ENCODE peak calls at places on chromosomes 11 and 22, in seven cellular contexts. One of them, this sample, is unnamed.

GRCh38 chr22:46303347-46303965 is 6.8 kb downstream of the GTSE1 start:
- DNase-seq in hypothalamus: no peak
- DNase-seq in activated CD4-positive, alpha-beta memory T cell treated with anti-CD3 and anti-CD28 coated beads, Interleukin-2, amount 10 ng/mL, durations not matched to agents 7 days and 5 days: no peak
- DNase-seq in pancreas: no peak
- DNase-seq in fibroblast of mammary gland: peak; percentile 43
- DNase-seq in body of pancreas: no peak
- DNase-seq in HFFc6: peak; percentile 34
- DNase-seq in this sample: peak; percentile 56

GRCh38 chr11:95563173-95563572 is 226.4 kb downstream of the FAM76B start:
- DNase-seq in hypothalamus: no peak
- DNase-seq in activated CD4-positive, alpha-beta memory T cell treated with anti-CD3 and anti-CD28 coated beads, Interleukin-2, amount 10 ng/mL, durations not matched to agents 7 days and 5 days: no peak
- DNase-seq in pancreas: no peak
- DNase-seq in fibroblast of mammary gland: peak; percentile 51
- DNase-seq in body of pancreas: no peak
- DNase-seq in HFFc6: no peak
- DNase-seq in this sample: no peak

GRCh38 chr11:10657308-10658271 is 36.0 kb downstream of the IRAG1 start:
- DNase-seq in hypothalamus: no peak
- DNase-seq in activated CD4-positive, alpha-beta memory T cell treated with anti-CD3 and anti-CD28 coated beads, Interleukin-2, amount 10 ng/mL, durations not matched to agents 7 days and 5 days: no peak
- DNase-seq in pancreas: no peak
- DNase-seq in fibroblast of mammary gland: peak; percentile 80
- DNase-seq in body of pancreas: no peak
- DNase-seq in HFFc6: peak; percentile 67
- DNase-seq in this sample: peak; percentile 90

GRCh38 chr11:37378989-37379388 is 781.0 kb upstream of the RAG2 start:
- DNase-seq in hypothalamus: no peak
- DNase-seq in activated CD4-positive, alpha-beta memory T cell treated with anti-CD3 and anti-CD28 coated beads, Interleukin-2, amount 10 ng/mL, durations not matched to agents 7 days and 5 days: no peak
- DNase-seq in pancreas: no peak
- DNase-seq in fibroblast of mammary gland: no peak
- DNase-seq in body of pancreas: no peak
- DNase-seq in HFFc6: no peak
- DNase-seq in this sample: no peak

GRCh38 chr11:36257351-36257750 is 31.9 kb downstream of the COMMD9 start:
- DNase-seq in hypothalamus: no peak
- DNase-seq in activated CD4-positive, alpha-beta memory T cell treated with anti-CD3 and anti-CD28 coated beads, Interleukin-2, amount 10 ng/mL, durations not matched to agents 7 days and 5 days: no peak
- DNase-seq in pancreas: no peak
- DNase-seq in fibroblast of mammary gland: peak; percentile 62
- DNase-seq in body of pancreas: no peak
- DNase-seq in HFFc6: peak; percentile 7
- DNase-seq in this sample: no peak

GRCh38 chr11:57982763-57983162 is 40.9 kb upstream of the OR9Q1 start:
- DNase-seq in hypothalamus: no peak
- DNase-seq in activated CD4-positive, alpha-beta memory T cell treated with anti-CD3 and anti-CD28 coated beads, Interleukin-2, amount 10 ng/mL, durations not matched to agents 7 days and 5 days: no peak
- DNase-seq in pancreas: no peak
- DNase-seq in fibroblast of mammary gland: no peak
- DNase-seq in body of pancreas: no peak
- DNase-seq in HFFc6: no peak
- DNase-seq in this sample: no peak

GRCh38 chr22:42179616-42180015 is 49.0 kb upstream of the CYP2D6 start:
- DNase-seq in hypothalamus: no peak
- DNase-seq in activated CD4-positive, alpha-beta memory T cell treated with anti-CD3 and anti-CD28 coated beads, Interleukin-2, amount 10 ng/mL, durations not matched to agents 7 days and 5 days: no peak
- DNase-seq in pancreas: no peak
- DNase-seq in fibroblast of mammary gland: peak; percentile 90
- DNase-seq in body of pancreas: no peak
- DNase-seq in HFFc6: peak; percentile 86
- DNase-seq in this sample: peak; percentile 94

GRCh38 chr22:44753189-44754042 is 1.0 kb downstream of the ARHGAP8 start:
- DNase-seq in hypothalamus: no peak
- DNase-seq in activated CD4-positive, alpha-beta memory T cell treated with anti-CD3 and anti-CD28 coated beads, Interleukin-2, amount 10 ng/mL, durations not matched to agents 7 days and 5 days: no peak
- DNase-seq in pancreas: no peak
- DNase-seq in fibroblast of mammary gland: peak; percentile 58
- DNase-seq in body of pancreas: peak; percentile 36
- DNase-seq in HFFc6: peak; percentile 12
- DNase-seq in this sample: peak; percentile 65

GRCh38 chr11:45538363-45538762 is 127.1 kb downstream of the CHST1 start:
- DNase-seq in hypothalamus: no peak
- DNase-seq in activated CD4-positive, alpha-beta memory T cell treated with anti-CD3 and anti-CD28 coated beads, Interleukin-2, amount 10 ng/mL, durations not matched to agents 7 days and 5 days: no peak
- DNase-seq in pancreas: no peak
- DNase-seq in fibroblast of mammary gland: peak; percentile 22
- DNase-seq in body of pancreas: no peak
- DNase-seq in HFFc6: no peak
- DNase-seq in this sample: no peak

GRCh38 chr22:44731357-44731970 is 20.9 kb upstream of the ARHGAP8 start:
- DNase-seq in hypothalamus: no peak
- DNase-seq in activated CD4-positive, alpha-beta memory T cell treated with anti-CD3 and anti-CD28 coated beads, Interleukin-2, amount 10 ng/mL, durations not matched to agents 7 days and 5 days: no peak
- DNase-seq in pancreas: no peak
- DNase-seq in fibroblast of mammary gland: no peak
- DNase-seq in body of pancreas: peak; percentile 31
- DNase-seq in HFFc6: no peak
- DNase-seq in this sample: no peak

GRCh38 chr22:50705851-50706351 is 32.1 kb upstream of the ACR start:
- DNase-seq in hypothalamus: no peak
- DNase-seq in activated CD4-positive, alpha-beta memory T cell treated with anti-CD3 and anti-CD28 coated beads, Interleukin-2, amount 10 ng/mL, durations not matched to agents 7 days and 5 days: no peak
- DNase-seq in pancreas: peak; percentile 21
- DNase-seq in fibroblast of mammary gland: no peak
- DNase-seq in body of pancreas: no peak
- DNase-seq in HFFc6: no peak
- DNase-seq in this sample: no peak

GRCh38 chr11:33829430-33830141 is 55.3 kb upstream of the FBXO3 start:
- DNase-seq in hypothalamus: peak; percentile 11
- DNase-seq in activated CD4-positive, alpha-beta memory T cell treated with anti-CD3 and anti-CD28 coated beads, Interleukin-2, amount 10 ng/mL, durations not matched to agents 7 days and 5 days: peak; percentile 65
- DNase-seq in pancreas: no peak
- DNase-seq in fibroblast of mammary gland: peak; percentile 79
- DNase-seq in body of pancreas: peak; percentile 73
- DNase-seq in HFFc6: peak; percentile 65
- DNase-seq in this sample: peak; percentile 75

GRCh38 chr11:1772270-1773130 is 8.8 kb upstream of the CTSD start:
- DNase-seq in hypothalamus: no peak
- DNase-seq in activated CD4-positive, alpha-beta memory T cell treated with anti-CD3 and anti-CD28 coated beads, Interleukin-2, amount 10 ng/mL, durations not matched to agents 7 days and 5 days: peak; percentile 78
- DNase-seq in pancreas: peak; percentile 38
- DNase-seq in fibroblast of mammary gland: peak; percentile 93
- DNase-seq in body of pancreas: no peak
- DNase-seq in HFFc6: peak; percentile 89
- DNase-seq in this sample: peak; percentile 95

GRCh38 chr11:9428706-9429105 is 32.1 kb upstream of the ZNF143 start:
- DNase-seq in hypothalamus: no peak
- DNase-seq in activated CD4-positive, alpha-beta memory T cell treated with anti-CD3 and anti-CD28 coated beads, Interleukin-2, amount 10 ng/mL, durations not matched to agents 7 days and 5 days: no peak
- DNase-seq in pancreas: no peak
- DNase-seq in fibroblast of mammary gland: no peak
- DNase-seq in body of pancreas: no peak
- DNase-seq in HFFc6: no peak
- DNase-seq in this sample: no peak

GRCh38 chr11:64485077-64485476 is 105.9 kb upstream of the SLC22A12 start:
- DNase-seq in hypothalamus: no peak
- DNase-seq in activated CD4-positive, alpha-beta memory T cell treated with anti-CD3 and anti-CD28 coated beads, Interleukin-2, amount 10 ng/mL, durations not matched to agents 7 days and 5 days: peak; percentile 10
- DNase-seq in pancreas: no peak
- DNase-seq in fibroblast of mammary gland: no peak
- DNase-seq in body of pancreas: no peak
- DNase-seq in HFFc6: no peak
- DNase-seq in this sample: no peak

GRCh38 chr11:118883368-118884071 is at the start of gene CXCR5:
- DNase-seq in hypothalamus: no peak
- DNase-seq in activated CD4-positive, alpha-beta memory T cell treated with anti-CD3 and anti-CD28 coated beads, Interleukin-2, amount 10 ng/mL, durations not matched to agents 7 days and 5 days: no peak
- DNase-seq in pancreas: no peak
- DNase-seq in fibroblast of mammary gland: no peak
- DNase-seq in body of pancreas: no peak
- DNase-seq in HFFc6: no peak
- DNase-seq in this sample: no peak

GRCh38 chr22:20422271-20422958 is 15.2 kb downstream of the SCARF2 start:
- DNase-seq in hypothalamus: no peak
- DNase-seq in activated CD4-positive, alpha-beta memory T cell treated with anti-CD3 and anti-CD28 coated beads, Interleukin-2, amount 10 ng/mL, durations not matched to agents 7 days and 5 days: no peak
- DNase-seq in pancreas: no peak
- DNase-seq in fibroblast of mammary gland: peak; percentile 30
- DNase-seq in body of pancreas: no peak
- DNase-seq in HFFc6: peak; percentile 63
- DNase-seq in this sample: peak; percentile 89

GRCh38 chr11:76859708-76860233 is 947 bp upstream of the ACER3 start:
- DNase-seq in hypothalamus: no peak
- DNase-seq in activated CD4-positive, alpha-beta memory T cell treated with anti-CD3 and anti-CD28 coated beads, Interleukin-2, amount 10 ng/mL, durations not matched to agents 7 days and 5 days: no peak
- DNase-seq in pancreas: no peak
- DNase-seq in fibroblast of mammary gland: no peak
- DNase-seq in body of pancreas: no peak
- DNase-seq in HFFc6: no peak
- DNase-seq in this sample: no peak

GRCh38 chr11:6418199-6418957 is 516 bp downstream of the APBB1 start:
- DNase-seq in hypothalamus: peak; percentile 64
- DNase-seq in activated CD4-positive, alpha-beta memory T cell treated with anti-CD3 and anti-CD28 coated beads, Interleukin-2, amount 10 ng/mL, durations not matched to agents 7 days and 5 days: no peak
- DNase-seq in pancreas: no peak
- DNase-seq in fibroblast of mammary gland: no peak
- DNase-seq in body of pancreas: peak; percentile 69
- DNase-seq in HFFc6: no peak
- DNase-seq in this sample: peak; percentile 16

GRCh38 chr22:44522526-44523170 is 24.6 kb upstream of the RTL6 start:
- DNase-seq in hypothalamus: no peak
- DNase-seq in activated CD4-positive, alpha-beta memory T cell treated with anti-CD3 and anti-CD28 coated beads, Interleukin-2, amount 10 ng/mL, durations not matched to agents 7 days and 5 days: no peak
- DNase-seq in pancreas: no peak
- DNase-seq in fibroblast of mammary gland: no peak
- DNase-seq in body of pancreas: no peak
- DNase-seq in HFFc6: no peak
- DNase-seq in this sample: no peak

GRCh38 chr11:72430743-72431570 is 3.4 kb downstream of the CLPB start:
- DNase-seq in hypothalamus: peak; percentile 28
- DNase-seq in activated CD4-positive, alpha-beta memory T cell treated with anti-CD3 and anti-CD28 coated beads, Interleukin-2, amount 10 ng/mL, durations not matched to agents 7 days and 5 days: peak; percentile 47
- DNase-seq in pancreas: no peak
- DNase-seq in fibroblast of mammary gland: peak; percentile 63
- DNase-seq in body of pancreas: peak; percentile 46
- DNase-seq in HFFc6: peak; percentile 41
- DNase-seq in this sample: peak; percentile 68

GRCh38 chr11:120339394-120339890 is 3.2 kb downstream of the ARHGEF12 start:
- DNase-seq in hypothalamus: no peak
- DNase-seq in activated CD4-positive, alpha-beta memory T cell treated with anti-CD3 and anti-CD28 coated beads, Interleukin-2, amount 10 ng/mL, durations not matched to agents 7 days and 5 days: no peak
- DNase-seq in pancreas: no peak
- DNase-seq in fibroblast of mammary gland: peak; percentile 35
- DNase-seq in body of pancreas: no peak
- DNase-seq in HFFc6: peak; percentile 37
- DNase-seq in this sample: peak; percentile 59

GRCh38 chr22:38296372-38296771 is 20.9 kb downstream of the CSNK1E start:
- DNase-seq in hypothalamus: no peak
- DNase-seq in activated CD4-positive, alpha-beta memory T cell treated with anti-CD3 and anti-CD28 coated beads, Interleukin-2, amount 10 ng/mL, durations not matched to agents 7 days and 5 days: no peak
- DNase-seq in pancreas: no peak
- DNase-seq in fibroblast of mammary gland: no peak
- DNase-seq in body of pancreas: no peak
- DNase-seq in HFFc6: no peak
- DNase-seq in this sample: no peak

GRCh38 chr11:43870981-43871550 is 9.6 kb upstream of the ALKBH3 start:
- DNase-seq in hypothalamus: no peak
- DNase-seq in activated CD4-positive, alpha-beta memory T cell treated with anti-CD3 and anti-CD28 coated beads, Interleukin-2, amount 10 ng/mL, durations not matched to agents 7 days and 5 days: no peak
- DNase-seq in pancreas: no peak
- DNase-seq in fibroblast of mammary gland: no peak
- DNase-seq in body of pancreas: no peak
- DNase-seq in HFFc6: no peak
- DNase-seq in this sample: no peak

GRCh38 chr22:27734066-27734465 is 67.5 kb downstream of the MN1 start:
- DNase-seq in hypothalamus: no peak
- DNase-seq in activated CD4-positive, alpha-beta memory T cell treated with anti-CD3 and anti-CD28 coated beads, Interleukin-2, amount 10 ng/mL, durations not matched to agents 7 days and 5 days: no peak
- DNase-seq in pancreas: no peak
- DNase-seq in fibroblast of mammary gland: no peak
- DNase-seq in body of pancreas: no peak
- DNase-seq in HFFc6: no peak
- DNase-seq in this sample: no peak

GRCh38 chr11:120400564-120401364 is 64.6 kb downstream of the ARHGEF12 start:
- DNase-seq in hypothalamus: no peak
- DNase-seq in activated CD4-positive, alpha-beta memory T cell treated with anti-CD3 and anti-CD28 coated beads, Interleukin-2, amount 10 ng/mL, durations not matched to agents 7 days and 5 days: no peak
- DNase-seq in pancreas: no peak
- DNase-seq in fibroblast of mammary gland: peak; percentile 99
- DNase-seq in body of pancreas: no peak
- DNase-seq in HFFc6: peak; percentile 97
- DNase-seq in this sample: peak; percentile 98

GRCh38 chr11:29750392-29750791 is 266.4 kb downstream of the KCNA4 start:
- DNase-seq in hypothalamus: no peak
- DNase-seq in activated CD4-positive, alpha-beta memory T cell treated with anti-CD3 and anti-CD28 coated beads, Interleukin-2, amount 10 ng/mL, durations not matched to agents 7 days and 5 days: no peak
- DNase-seq in pancreas: no peak
- DNase-seq in fibroblast of mammary gland: no peak
- DNase-seq in body of pancreas: no peak
- DNase-seq in HFFc6: no peak
- DNase-seq in this sample: no peak

GRCh38 chr11:111635706-111636045 is 33.4 kb downstream of the SIK2 start:
- DNase-seq in hypothalamus: no peak
- DNase-seq in activated CD4-positive, alpha-beta memory T cell treated with anti-CD3 and anti-CD28 coated beads, Interleukin-2, amount 10 ng/mL, durations not matched to agents 7 days and 5 days: no peak
- DNase-seq in pancreas: peak; percentile 28
- DNase-seq in fibroblast of mammary gland: peak; percentile 81
- DNase-seq in body of pancreas: peak; percentile 50
- DNase-seq in HFFc6: no peak
- DNase-seq in this sample: peak; percentile 62

GRCh38 chr11:47413908-47414684 is 5.7 kb downstream of the SLC39A13 start:
- DNase-seq in hypothalamus: no peak
- DNase-seq in activated CD4-positive, alpha-beta memory T cell treated with anti-CD3 and anti-CD28 coated beads, Interleukin-2, amount 10 ng/mL, durations not matched to agents 7 days and 5 days: no peak
- DNase-seq in pancreas: no peak
- DNase-seq in fibroblast of mammary gland: peak; percentile 97
- DNase-seq in body of pancreas: no peak
- DNase-seq in HFFc6: no peak
- DNase-seq in this sample: peak; percentile 74

GRCh38 chr11:130212431-130212961 is 52.9 kb downstream of the ST14 start:
- DNase-seq in hypothalamus: no peak
- DNase-seq in activated CD4-positive, alpha-beta memory T cell treated with anti-CD3 and anti-CD28 coated beads, Interleukin-2, amount 10 ng/mL, durations not matched to agents 7 days and 5 days: peak; percentile 10
- DNase-seq in pancreas: no peak
- DNase-seq in fibroblast of mammary gland: no peak
- DNase-seq in body of pancreas: peak; percentile 7
- DNase-seq in HFFc6: no peak
- DNase-seq in this sample: no peak